ENCODE peak calls at places on chromosomes 2 and 18, in five cellular contexts. D, Y, N, F and Q are unnamed samples.

GRCh38 chr18:23588836-23589560 is 2.7 kb upstream of the NPC1 start:
- DNase-seq in D (no peak), F (no peak), Y (no peak), N (no peak), Q (no peak)

GRCh38 chr2:138267161-138267901 is 234.2 kb upstream of the SPOPL start:
- DNase-seq in F (no peak), Y (no peak), N (no peak), D (no peak), Q (no peak)

GRCh38 chr2:234335676-234336228 is 161.1 kb downstream of the ARL4C start:
- DNase-seq in D (no peak), Y (peak; percentile 72), F (peak; percentile 17), N (peak; percentile 91), Q (peak; percentile 49)

GRCh38 chr2:228048838-228049490 is 132.5 kb downstream of the SPHKAP start:
- DNase-seq in D (peak; percentile 0), Y (peak; percentile 70), F (no peak), N (no peak), Q (no peak)

GRCh38 chr2:161237397-161238263 is 70.6 kb upstream of the PSMD14 start:
- DNase-seq in N (peak; percentile 34), F (peak; percentile 70), D (no peak), Y (peak; percentile 53), Q (peak; percentile 36)

GRCh38 chr18:7021994-7022840 is 95.4 kb downstream of the LAMA1 start:
- DNase-seq in Y (peak; percentile 29), F (no peak), D (peak; percentile 63), N (no peak), Q (no peak)

GRCh38 chr2:130864830-130865229 is 28.1 kb downstream of the ARHGEF4 start:
- DNase-seq in Y (no peak), D (peak; percentile 8), F (no peak), N (no peak), Q (no peak)

GRCh38 chr2:181153886-181154285 is 173.5 kb downstream of the UBE2E3 start:
- DNase-seq in N (no peak), F (no peak), D (no peak), Y (no peak), Q (no peak)

GRCh38 chr2:10447300-10448207 is 573 bp downstream of the ODC1 start:
- DNase-seq in D (peak; percentile 50), Y (peak; percentile 55), F (no peak), N (peak; percentile 47), Q (no peak)

GRCh38 chr18:14075196-14075595 is 57.0 kb downstream of the ZNF519 start:
- DNase-seq in D (no peak), F (no peak), N (no peak), Y (no peak), Q (no peak)

GRCh38 chr2:188199716-188200128 is 92.0 kb upstream of the GULP1 start:
- DNase-seq in F (no peak), Y (no peak), D (no peak), N (no peak), Q (no peak)

GRCh38 chr2:168434164-168434563 is 21.9 kb upstream of the CERS6 start:
- DNase-seq in N (peak; percentile 37), Y (peak; percentile 57), D (peak; percentile 63), F (no peak), Q (no peak)

GRCh38 chr18:34928068-34928753 is 113.0 kb upstream of the MAPRE2 start:
- DNase-seq in N (no peak), F (no peak), Y (no peak), D (no peak), Q (no peak)

GRCh38 chr2:126208266-126208665 is 447.7 kb upstream of the GYPC start:
- DNase-seq in D (no peak), N (no peak), F (no peak), Y (no peak), Q (no peak)

GRCh38 chr2:47046271-47046670 is 108.8 kb downstream of the STPG4 start:
- DNase-seq in F (no peak), D (no peak), Y (no peak), N (no peak), Q (no peak)

GRCh38 chr2:12099374-12099773 is 352.9 kb downstream of the LPIN1 start:
- DNase-seq in N (no peak), D (no peak), F (no peak), Y (no peak), Q (no peak)

GRCh38 chr2:236915726-236916125 is 170.0 kb upstream of the COPS8 start:
- DNase-seq in N (no peak), D (no peak), Y (no peak), F (no peak), Q (no peak)

GRCh38 chr2:42492691-42493467 is 903 bp downstream of the KCNG3 start:
- DNase-seq in N (no peak), Y (peak; percentile 36), D (no peak), F (no peak), Q (peak; percentile 41)

GRCh38 chr2:68122680-68122964 is 35.1 kb upstream of the PNO1 start:
- DNase-seq in Y (no peak), D (no peak), F (no peak), N (no peak), Q (no peak)

GRCh38 chr2:15120578-15120977 is 440.6 kb downstream of the NBAS start:
- DNase-seq in D (no peak), F (no peak), Y (no peak), N (no peak), Q (no peak)

GRCh38 chr2:203873921-203874631 is 6.5 kb downstream of the CTLA4 start:
- DNase-seq in D (no peak), N (no peak), F (no peak), Y (no peak), Q (no peak)

DNA sequence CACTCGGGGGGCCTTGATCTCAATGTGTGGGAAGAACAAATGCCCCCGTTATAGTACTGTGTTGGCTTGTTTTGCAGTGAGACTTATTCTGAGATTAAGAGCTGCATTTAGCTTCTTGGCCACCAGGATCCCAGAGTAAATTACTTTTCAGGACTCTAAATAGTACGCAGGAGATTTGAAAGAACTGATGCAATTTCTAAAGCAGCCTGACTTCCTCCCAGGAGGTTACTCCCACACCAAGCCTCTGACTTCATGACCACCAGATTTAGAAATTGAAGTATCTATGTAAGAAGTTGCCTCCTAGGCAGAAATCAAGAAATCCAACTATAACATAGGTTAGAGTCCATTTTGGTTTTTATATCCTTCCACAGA is 67.0 kb downstream of the FEZ2 start:
- DNase-seq in D (no peak), Y (no peak), F (no peak), N (no peak), Q (no peak)
- TF ChIP-seq CTCF in D (no peak), Y (peak; percentile 51), F (no peak), N (peak; percentile 55), Q (no peak)

DNA sequence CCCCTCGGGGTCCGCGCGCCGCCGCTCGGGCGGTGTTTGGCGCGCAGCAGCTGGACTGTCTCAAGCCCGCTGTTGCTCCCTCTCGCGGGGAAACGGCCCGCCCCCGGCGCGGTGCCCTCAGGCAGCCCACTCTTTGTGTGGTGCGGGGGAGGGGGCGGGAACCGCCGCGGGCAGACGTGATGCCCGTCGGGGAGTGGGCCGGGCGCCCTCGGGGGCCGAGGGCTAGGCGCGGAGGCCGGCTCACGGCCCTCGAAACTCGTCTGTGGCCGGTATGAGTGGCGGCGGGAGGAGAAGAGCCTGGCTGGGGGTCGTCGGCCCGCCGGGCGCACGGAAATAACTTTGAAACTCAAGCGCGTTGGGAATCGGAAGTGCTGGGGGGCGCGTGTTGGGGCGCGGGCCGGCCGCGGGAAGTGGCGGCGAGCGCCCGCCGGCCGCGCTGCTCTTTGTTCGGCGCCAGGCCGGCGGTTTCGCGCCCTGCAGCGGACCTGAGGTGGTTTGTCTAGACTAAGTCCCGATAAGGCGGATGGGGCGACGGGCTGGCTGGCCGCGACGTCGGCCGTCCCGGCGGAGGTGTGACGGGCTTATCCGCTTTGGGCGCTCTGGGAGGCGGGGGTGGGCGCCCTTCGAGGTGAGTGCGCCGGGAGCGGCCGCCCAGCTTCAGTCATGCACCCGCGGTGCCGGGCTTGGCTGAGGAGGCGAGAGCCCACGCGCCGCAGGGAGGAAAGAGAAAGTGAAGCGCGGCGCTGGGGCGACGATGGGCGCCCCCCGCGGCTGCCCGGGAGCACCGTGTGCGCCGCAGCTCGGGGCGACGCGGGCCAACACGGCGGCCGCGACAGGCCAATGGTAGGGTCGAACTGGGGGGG is 679 bp downstream of the PTMA start:
- DNase-seq in F (peak; percentile 67), N (no peak), D (peak; percentile 61), Y (peak; percentile 48), Q (peak; percentile 42)
- TF ChIP-seq CTCF in F (peak; percentile 18), N (no peak), D (no peak), Y (peak; percentile 6), Q (no peak)

GRCh38 chr2:206392118-206392517 is 51.2 kb upstream of the ADAM23 start:
- DNase-seq in F (no peak), N (no peak), D (peak; percentile 24), Y (peak; percentile 39), Q (no peak)
- TF ChIP-seq CTCF in F (no peak), N (no peak), D (peak; percentile 63), Y (peak; percentile 60), Q (peak; percentile 19)

GRCh38 chr2:111050701-111051376 is 69.9 kb upstream of the BCL2L11 start:
- DNase-seq in D (no peak), F (no peak), Y (no peak), N (no peak), Q (no peak)
- TF ChIP-seq CTCF in D (no peak), F (no peak), Y (no peak), N (no peak), Q (no peak)

GRCh38 chr2:45881970-45882581 is 230.6 kb downstream of the PRKCE start:
- DNase-seq in F (no peak), D (no peak), N (no peak), Y (no peak), Q (no peak)

GRCh38 chr2:45882707-45883106 is 231.2 kb downstream of the PRKCE start:
- DNase-seq in N (peak; percentile 58), D (no peak), F (peak; percentile 69), Y (peak; percentile 90), Q (no peak)

GRCh38 chr2:45876611-45877010 is 225.1 kb downstream of the PRKCE start:
- DNase-seq in D (no peak), Y (no peak), N (no peak), F (no peak), Q (no peak)

GRCh38 chr2:45879936-45880335 is 228.5 kb downstream of the PRKCE start:
- DNase-seq in F (no peak), N (no peak), Y (no peak), D (no peak), Q (no peak)

DNA sequence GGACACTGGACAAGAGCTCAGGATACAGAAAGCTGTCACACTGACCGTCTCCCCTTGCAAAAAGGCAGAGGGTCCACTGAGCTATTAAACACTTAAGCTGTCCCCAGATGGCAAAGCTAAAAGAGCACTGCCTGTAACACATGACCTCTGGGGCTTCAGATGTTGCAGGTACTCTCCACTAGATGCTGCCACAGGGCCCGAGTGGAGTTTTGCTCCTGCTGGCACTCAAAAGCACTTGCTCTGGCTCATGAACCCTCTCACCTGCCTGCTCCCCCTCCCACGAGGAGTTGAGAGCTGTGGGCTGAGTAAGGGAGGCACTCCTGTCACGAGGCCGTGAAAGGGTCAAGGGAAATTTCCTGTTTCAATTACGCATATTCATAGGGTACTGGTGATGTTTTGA is 227.9 kb downstream of the PRKCE start:
- DNase-seq in D (no peak), Y (no peak), F (no peak), N (no peak), Q (no peak)
- TF ChIP-seq CTCF in D (no peak), Y (no peak), F (no peak), N (no peak), Q (no peak)

DNA sequence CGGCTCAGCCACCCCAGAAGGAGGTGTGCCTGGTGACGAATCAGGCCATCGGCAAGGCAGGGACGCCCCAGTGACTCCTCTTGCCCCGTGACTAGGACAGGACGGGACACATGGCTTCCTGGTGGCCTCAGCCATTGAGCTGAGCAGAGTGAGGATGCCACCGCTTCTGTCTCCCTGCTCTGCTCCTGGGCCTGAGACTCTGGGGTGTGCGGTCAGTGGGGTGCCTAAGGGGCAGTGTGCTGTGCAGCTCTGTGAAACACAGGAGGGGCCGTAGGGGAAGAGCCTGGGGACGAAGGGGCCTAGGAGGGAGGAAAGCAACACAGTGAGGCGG is 24.3 kb downstream of the IGFBP5 start:
- DNase-seq in Y (no peak), N (no peak), D (no peak), F (no peak), Q (no peak)
- TF ChIP-seq CTCF in Y (no peak), N (no peak), D (no peak), F (no peak), Q (no peak)